ENCODE peak calls at places on chromosomes 2 and 18, in eight cellular contexts. One of them, this sample, is unnamed.

GRCh38 chr18:10047237-10047636 is 133.4 kb downstream of the VAPA start:
- DNase-seq in stimulated activated CD8-positive, alpha-beta memory T cell treated with anti-CD3 and anti-CD28 coated beads, Interleukin-15, amount 100 ng/mL, for 1 hour: no peak
- DNase-seq in 8988T: no peak
- DNase-seq in putamen: no peak
- DNase-seq in caudate nucleus: no peak
- DNase-seq in neural progenitor cell: no peak
- DNase-seq in NCI-H345: no peak
- DNase-seq in activated naive CD8-positive, alpha-beta T cell treated with anti-CD3 and anti-CD28 coated beads, Interleukin-2, amount 50 U/mL, for 24 hours: no peak
- DNase-seq in this sample: no peak

GRCh38 chr2:3626817-3627499 is 31.0 kb upstream of the ALLC start:
- DNase-seq in stimulated activated CD8-positive, alpha-beta memory T cell treated with anti-CD3 and anti-CD28 coated beads, Interleukin-15, amount 100 ng/mL, for 1 hour: no peak
- DNase-seq in 8988T: no peak
- DNase-seq in putamen: no peak
- DNase-seq in caudate nucleus: no peak
- DNase-seq in neural progenitor cell: no peak
- DNase-seq in NCI-H345: no peak
- DNase-seq in activated naive CD8-positive, alpha-beta T cell treated with anti-CD3 and anti-CD28 coated beads, Interleukin-2, amount 50 U/mL, for 24 hours: no peak
- DNase-seq in this sample: no peak

GRCh38 chr18:74951165-74951760 is 257.7 kb downstream of the PTGR3 start:
- DNase-seq in stimulated activated CD8-positive, alpha-beta memory T cell treated with anti-CD3 and anti-CD28 coated beads, Interleukin-15, amount 100 ng/mL, for 1 hour: no peak
- DNase-seq in 8988T: no peak
- DNase-seq in putamen: no peak
- DNase-seq in caudate nucleus: no peak
- DNase-seq in neural progenitor cell: no peak
- DNase-seq in NCI-H345: no peak
- DNase-seq in activated naive CD8-positive, alpha-beta T cell treated with anti-CD3 and anti-CD28 coated beads, Interleukin-2, amount 50 U/mL, for 24 hours: no peak
- DNase-seq in this sample: peak

GRCh38 chr2:20650880-20651730 is at the start of gene HS1BP3:
- DNase-seq in stimulated activated CD8-positive, alpha-beta memory T cell treated with anti-CD3 and anti-CD28 coated beads, Interleukin-15, amount 100 ng/mL, for 1 hour: peak
- DNase-seq in 8988T: peak
- DNase-seq in putamen: peak
- DNase-seq in caudate nucleus: peak
- DNase-seq in neural progenitor cell: peak
- DNase-seq in NCI-H345: peak
- DNase-seq in activated naive CD8-positive, alpha-beta T cell treated with anti-CD3 and anti-CD28 coated beads, Interleukin-2, amount 50 U/mL, for 24 hours: peak
- DNase-seq in this sample: peak

GRCh38 chr2:192069417-192069816 is 125.3 kb downstream of the TMEFF2 start:
- DNase-seq in stimulated activated CD8-positive, alpha-beta memory T cell treated with anti-CD3 and anti-CD28 coated beads, Interleukin-15, amount 100 ng/mL, for 1 hour: no peak
- DNase-seq in 8988T: no peak
- DNase-seq in putamen: no peak
- DNase-seq in caudate nucleus: no peak
- DNase-seq in neural progenitor cell: no peak
- DNase-seq in NCI-H345: no peak
- DNase-seq in activated naive CD8-positive, alpha-beta T cell treated with anti-CD3 and anti-CD28 coated beads, Interleukin-2, amount 50 U/mL, for 24 hours: no peak
- DNase-seq in this sample: no peak

GRCh38 chr2:223088866-223089265 is 36.9 kb downstream of the KCNE4 start:
- DNase-seq in stimulated activated CD8-positive, alpha-beta memory T cell treated with anti-CD3 and anti-CD28 coated beads, Interleukin-15, amount 100 ng/mL, for 1 hour: no peak
- DNase-seq in 8988T: no peak
- DNase-seq in putamen: no peak
- DNase-seq in caudate nucleus: no peak
- DNase-seq in neural progenitor cell: no peak
- DNase-seq in NCI-H345: no peak
- DNase-seq in activated naive CD8-positive, alpha-beta T cell treated with anti-CD3 and anti-CD28 coated beads, Interleukin-2, amount 50 U/mL, for 24 hours: no peak
- DNase-seq in this sample: no peak

GRCh38 chr2:175251425-175252041 is 70.0 kb upstream of the ATP5MC3 start:
- DNase-seq in stimulated activated CD8-positive, alpha-beta memory T cell treated with anti-CD3 and anti-CD28 coated beads, Interleukin-15, amount 100 ng/mL, for 1 hour: no peak
- DNase-seq in 8988T: no peak
- DNase-seq in putamen: peak
- DNase-seq in caudate nucleus: no peak
- DNase-seq in neural progenitor cell: peak
- DNase-seq in NCI-H345: peak
- DNase-seq in activated naive CD8-positive, alpha-beta T cell treated with anti-CD3 and anti-CD28 coated beads, Interleukin-2, amount 50 U/mL, for 24 hours: no peak
- DNase-seq in this sample: no peak

GRCh38 chr2:191401287-191401686 is 156.1 kb downstream of the MYO1B start:
- DNase-seq in stimulated activated CD8-positive, alpha-beta memory T cell treated with anti-CD3 and anti-CD28 coated beads, Interleukin-15, amount 100 ng/mL, for 1 hour: no peak
- DNase-seq in 8988T: no peak
- DNase-seq in putamen: no peak
- DNase-seq in caudate nucleus: no peak
- DNase-seq in neural progenitor cell: peak
- DNase-seq in NCI-H345: no peak
- DNase-seq in activated naive CD8-positive, alpha-beta T cell treated with anti-CD3 and anti-CD28 coated beads, Interleukin-2, amount 50 U/mL, for 24 hours: no peak
- DNase-seq in this sample: no peak

GRCh38 chr2:164737612-164738081 is 104.0 kb downstream of the COBLL1 start:
- DNase-seq in stimulated activated CD8-positive, alpha-beta memory T cell treated with anti-CD3 and anti-CD28 coated beads, Interleukin-15, amount 100 ng/mL, for 1 hour: no peak
- DNase-seq in 8988T: peak
- DNase-seq in putamen: peak
- DNase-seq in caudate nucleus: no peak
- DNase-seq in neural progenitor cell: peak
- DNase-seq in NCI-H345: peak
- DNase-seq in activated naive CD8-positive, alpha-beta T cell treated with anti-CD3 and anti-CD28 coated beads, Interleukin-2, amount 50 U/mL, for 24 hours: peak
- DNase-seq in this sample: no peak

GRCh38 chr2:28406276-28407096 is 13.8 kb downstream of the FOSL2 start:
- DNase-seq in stimulated activated CD8-positive, alpha-beta memory T cell treated with anti-CD3 and anti-CD28 coated beads, Interleukin-15, amount 100 ng/mL, for 1 hour: no peak
- DNase-seq in 8988T: no peak
- DNase-seq in putamen: no peak
- DNase-seq in caudate nucleus: no peak
- DNase-seq in neural progenitor cell: no peak
- DNase-seq in NCI-H345: no peak
- DNase-seq in activated naive CD8-positive, alpha-beta T cell treated with anti-CD3 and anti-CD28 coated beads, Interleukin-2, amount 50 U/mL, for 24 hours: peak
- DNase-seq in this sample: no peak

GRCh38 chr2:35614640-35615039 is 740.9 kb upstream of the CRIM1 start:
- DNase-seq in stimulated activated CD8-positive, alpha-beta memory T cell treated with anti-CD3 and anti-CD28 coated beads, Interleukin-15, amount 100 ng/mL, for 1 hour: no peak
- DNase-seq in 8988T: no peak
- DNase-seq in putamen: no peak
- DNase-seq in caudate nucleus: no peak
- DNase-seq in neural progenitor cell: no peak
- DNase-seq in NCI-H345: no peak
- DNase-seq in activated naive CD8-positive, alpha-beta T cell treated with anti-CD3 and anti-CD28 coated beads, Interleukin-2, amount 50 U/mL, for 24 hours: no peak
- DNase-seq in this sample: no peak

This sample was measured in CD4-positive, alpha-beta T cell.